ENCODE peak calls at places on chromosomes 6 and 20, in six cellular contexts. W is NCI-H187 treated with DMSO at 0.1 percent for 48 hours; O is stimulated activated CD4-positive, alpha-beta T cell treated with anti-CD3 and anti-CD28 coated beads, Interleukin-4, amount 100 ng/mL, for 24 hours; S is astrocyte of the spinal cord; C is HS-27A; X is effector CD4-positive, alpha-beta T cell. J is an unnamed sample.

GRCh38 chr6:109303647-109304283 is 78.5 kb downstream of the CD164 start:
- DNase-seq in W (no peak), O (no peak), S (no peak), C (no peak), X (no peak), J (no peak)

GRCh38 chr20:38764563-38765355 is 16.5 kb downstream of the ACTR5 start:
- DNase-seq in W (no peak), O (peak; percentile 74), S (peak; percentile 81), C (peak; percentile 60), X (no peak), J (no peak)

GRCh38 chr20:63380346-63380870 is 19.3 kb upstream of the CHRNA4 start:
- DNase-seq in W (no peak), O (no peak), S (no peak), C (no peak), X (no peak), J (no peak)

GRCh38 chr20:21172626-21173025 is 46.7 kb downstream of the KIZ start:
- DNase-seq in W (no peak), O (no peak), S (no peak), C (no peak), X (no peak), J (no peak)

GRCh38 chr20:60215786-60216730 is 257.8 kb downstream of the CDH26 start:
- DNase-seq in W (no peak), O (no peak), S (no peak), C (no peak), X (no peak), J (no peak)

GRCh38 chr6:33962673-33963072 is 158.9 kb upstream of the MLN start:
- DNase-seq in W (no peak), O (no peak), S (no peak), C (no peak), X (no peak), J (no peak)

GRCh38 chr20:63519765-63520593 is 586 bp upstream of the PPDPF start:
- DNase-seq in W (no peak), O (peak; percentile 54), S (peak; percentile 23), C (peak; percentile 39), X (peak; percentile 57), J (peak; percentile 80)

GRCh38 chr20:431012-431904 is 23.2 kb downstream of the RBCK1 start:
- DNase-seq in W (no peak), O (peak; percentile 27), S (peak; percentile 68), C (no peak), X (no peak), J (peak; percentile 82)

GRCh38 chr6:161215876-161216615 is 57.8 kb downstream of the AGPAT4 start:
- DNase-seq in W (no peak), O (no peak), S (peak; percentile 73), C (no peak), X (no peak), J (no peak)